ENCODE peak calls at places on chromosomes 11 and 22, in ten cellular contexts. Z is lower lobe of right lung, U is tibial artery, A is fibroblast of lung, S is cardiac muscle cell, M is IMR-90, G is tibial nerve, R is A549, K is ovary, Y is uterus. T is an unnamed sample. For H3K4me1, the result is how much of the 10 kb centered on the place peaks cover.

GRCh38 chr11:86990520-86990919 is 35.3 kb upstream of the FZD4 start:
- DNase-seq in Y (no peak), Z (no peak), K (no peak), M (peak), R (peak), U (no peak), G (no peak), S (peak), A (peak), T (no peak)

GRCh38 chr11:45671246-45672171 is 6.1 kb upstream of the CHST1 start:
- DNase-seq in K (no peak), Y (no peak), G (no peak), R (no peak), A (no peak), M (no peak), Z (no peak), S (no peak), U (no peak), T (no peak)

GRCh38 chr22:46008836-46009596 is 32.1 kb upstream of the WNT7B start:
- DNase-seq in A (no peak), K (peak), M (no peak), G (no peak), Z (peak), R (no peak), U (no peak), S (no peak), Y (peak), T (no peak)

GRCh38 chr11:59273008-59273841 is 60.5 kb upstream of the MPEG1 start:
- DNase-seq in U (no peak), K (no peak), M (no peak), A (no peak), S (no peak), R (no peak), Y (no peak), Z (no peak), G (no peak), T (no peak)

GRCh38 chr11:77252555-77253270 is 48.8 kb downstream of the GDPD4 start:
- DNase-seq in R (no peak), S (no peak), Y (no peak), Z (no peak), M (no peak), G (no peak), U (no peak), K (no peak), A (no peak), T (no peak)

GRCh38 chr11:31903225-31904074 is 92.3 kb upstream of the PAX6 start:
- DNase-seq in G (peak), R (no peak), K (no peak), Y (no peak), U (no peak), Z (no peak), S (peak), M (no peak), A (no peak), T (peak)

GRCh38 chr11:118622376-118623290 is 15.2 kb downstream of the PHLDB1 start:
- DNase-seq in U (no peak), Y (peak), G (no peak), M (peak), S (peak), A (peak), K (peak), Z (peak), R (peak), T (peak)

GRCh38 chr11:24321229-24321628 is 175.6 kb upstream of the LUZP2 start:
- DNase-seq in Z (no peak), S (peak), G (no peak), U (no peak), K (no peak), Y (no peak), A (no peak), M (no peak), R (no peak), T (peak)

GRCh38 chr22:26857169-26857568 is 199.8 kb downstream of the MIAT start:
- DNase-seq in G (no peak), A (no peak), R (no peak), M (no peak), S (no peak), Y (no peak), Z (no peak), U (no peak), K (no peak), T (no peak)

GRCh38 chr11:62010935-62011528 is 43.6 kb upstream of the FTH1 start:
- DNase-seq in M (no peak), G (no peak), R (no peak), A (no peak), Y (no peak), U (no peak), Z (no peak), K (no peak), S (no peak), T (no peak)

GRCh38 chr11:26580929-26581328 is 8.9 kb upstream of the MUC15 start:
- DNase-seq in A (peak), K (no peak), R (peak), Z (no peak), Y (no peak), S (no peak), M (no peak), U (no peak), G (no peak), T (no peak)

GRCh38 chr11:28619870-28620540 is 511.8 kb downstream of the METTL15 start:
- DNase-seq in U (no peak), Y (no peak), K (no peak), M (peak), Z (no peak), A (peak), R (peak), G (no peak), S (no peak), T (no peak)

GRCh38 chr11:124311677-124312076 is 2.1 kb downstream of the OR8D1 start:
- DNase-seq in U (no peak), R (no peak), G (no peak), M (no peak), Y (no peak), S (no peak), Z (no peak), K (no peak), A (no peak), T (no peak)

GRCh38 chr11:73192272-73192671 is 25.8 kb upstream of the P2RY2 start:
- DNase-seq in R (no peak), A (no peak), Z (peak), U (no peak), G (no peak), Y (no peak), M (no peak), S (no peak), K (peak), T (no peak)

GRCh38 chr11:9169595-9170295 is 78.3 kb upstream of the SCUBE2 start:
- DNase-seq in M (peak), K (no peak), R (peak), S (no peak), G (no peak), U (no peak), Y (no peak), A (no peak), Z (no peak), T (no peak)

GRCh38 chr11:35163209-35163608 is 24.2 kb downstream of the CD44 start:
- DNase-seq in M (no peak), R (peak), Z (no peak), G (no peak), U (no peak), Y (no peak), A (no peak), K (no peak), S (no peak), T (no peak)

GRCh38 chr22:30516731-30517130 is 11.2 kb upstream of the SEC14L4 start:
- DNase-seq in R (no peak), K (no peak), G (no peak), U (no peak), S (no peak), Z (no peak), M (no peak), Y (no peak), A (no peak), T (no peak)

GRCh38 chr11:11946180-11946579 is 62.2 kb downstream of the DKK3 start:
- DNase-seq in R (no peak), K (no peak), M (peak), U (no peak), G (no peak), Y (no peak), S (no peak), Z (no peak), A (no peak), T (no peak)

GRCh38 chr22:44577391-44578114 is 79.5 kb upstream of the RTL6 start:
- DNase-seq in Y (no peak), A (no peak), Z (peak), G (no peak), S (no peak), K (no peak), R (no peak), M (no peak), U (no peak), T (no peak)

GRCh38 chr11:68974421-68975194 is 6.2 kb downstream of the MRGPRD start:
- DNase-seq in R (peak), M (peak), U (no peak), Y (no peak), G (no peak), A (peak), K (no peak), Z (peak), S (no peak), T (no peak)

GRCh38 chr22:29555065-29555644 is 1.6 kb upstream of the THOC5 start:
- DNase-seq in A (peak), G (peak), Y (no peak), R (no peak), M (peak), Z (no peak), U (no peak), S (no peak), K (peak), T (no peak)

GRCh38 chr11:21625982-21626381 is 566.9 kb upstream of the ANO5 start:
- DNase-seq in G (peak), Y (no peak), R (no peak), M (no peak), Z (no peak), A (no peak), U (peak), K (no peak), S (no peak), T (no peak)

GRCh38 chr11:120178441-120179070 is 32.3 kb upstream of the OAF start:
- DNase-seq in G (peak), R (no peak), A (no peak), Y (peak), K (no peak), U (no peak), S (no peak), Z (no peak), M (peak), T (no peak)

GRCh38 chr11:69278091-69278867 is 15.7 kb upstream of the MYEOV start:
- DNase-seq in A (no peak), G (no peak), M (no peak), Y (no peak), U (no peak), R (peak), S (peak), K (no peak), Z (peak), T (no peak)

GRCh38 chr22:32562916-32563315 is 88.3 kb downstream of the FBXO7 start:
- DNase-seq in G (no peak), Y (no peak), U (no peak), S (no peak), A (no peak), M (no peak), Z (no peak), R (no peak), K (no peak), T (no peak)

GRCh38 chr22:32325416-32325801 is 32.3 kb upstream of the RFPL3 start:
- DNase-seq in R (no peak), K (peak), S (peak), Z (no peak), M (no peak), U (no peak), G (no peak), A (no peak), Y (no peak), T (no peak)

DNA sequence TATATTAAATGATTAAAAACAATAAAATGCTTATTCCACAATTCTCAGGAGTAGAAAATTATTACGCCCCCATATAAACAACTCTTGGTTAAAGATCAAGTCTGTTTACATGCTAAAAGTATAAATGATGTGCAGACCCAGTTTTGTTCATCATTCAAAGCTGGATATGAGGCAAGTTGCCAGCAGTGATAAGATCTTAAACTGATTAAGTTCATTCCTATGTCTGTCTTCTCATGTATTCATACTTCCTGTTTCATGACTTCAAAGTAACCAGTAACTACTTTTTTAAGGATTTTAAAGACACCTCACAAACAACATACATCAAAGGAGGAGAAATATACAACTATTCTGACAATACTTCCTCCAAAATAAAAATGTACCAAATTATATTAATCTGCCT is 55.0 kb upstream of the ARHGAP32 start:
- DNase-seq in Y (no peak), G (no peak), K (no peak), S (no peak), Z (no peak), A (no peak), M (peak), U (no peak), R (peak), T (no peak)
- H3K4me1 ChIP-seq in Y (under half), G (under half), K (under half), S (under half), Z (under half), A (under half), M (under half), U (under half), R (half or more), T (under half)

DNA sequence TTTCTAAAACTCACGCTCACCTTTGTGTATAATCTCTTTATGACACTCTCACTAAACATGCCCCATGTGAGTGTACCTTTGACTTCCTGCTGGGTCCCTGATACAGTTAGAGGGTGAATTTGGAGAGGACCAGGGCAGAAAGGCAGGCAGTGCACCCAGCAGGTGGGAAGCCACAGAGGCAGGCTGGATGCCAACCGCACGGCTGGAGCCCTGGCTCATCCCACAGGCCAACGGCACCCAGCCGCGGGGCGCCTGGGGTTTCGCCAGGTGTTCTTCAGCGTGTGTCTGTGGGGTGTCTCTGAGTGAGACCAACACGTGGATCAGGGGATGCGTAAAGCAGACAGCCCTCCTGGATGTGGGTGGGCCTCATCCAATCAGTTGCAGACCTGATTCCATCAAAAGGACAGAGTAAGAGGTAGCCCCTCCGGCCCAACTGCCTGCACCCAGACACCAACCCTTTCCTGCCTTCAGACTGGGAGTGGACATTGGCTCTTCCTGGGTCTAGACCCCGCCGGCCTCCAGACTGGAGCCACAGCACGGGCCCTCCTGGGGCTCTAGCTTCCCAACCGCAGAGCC is 51.6 kb downstream of the DHCR7 start:
- DNase-seq in Z (no peak), Y (no peak), S (no peak), K (no peak), G (no peak), R (no peak), A (no peak), U (no peak), M (no peak), T (no peak)
- H3K27ac ChIP-seq in Z (no peak), Y (no peak), S (no peak), K (no peak), G (no peak), R (no peak), A (no peak), U (no peak), M (no peak), T (no peak)

GRCh38 chr22:37635157-37635556 is 4.3 kb upstream of the SH3BP1 start:
- DNase-seq in M (no peak), S (no peak), Y (no peak), A (no peak), U (no peak), R (no peak), Z (no peak), G (no peak), K (no peak), T (no peak)

GRCh38 chr22:37633693-37634504 is 5.6 kb upstream of the SH3BP1 start:
- DNase-seq in K (peak), S (peak), G (peak), R (no peak), A (peak), Y (peak), U (peak), Z (peak), M (peak), T (peak)

GRCh38 chr22:37636186-37636948 is 3.1 kb upstream of the SH3BP1 start:
- DNase-seq in R (no peak), G (no peak), Z (no peak), A (peak), U (no peak), Y (no peak), K (no peak), S (no peak), M (peak), T (no peak)

GRCh38 chr22:37633082-37633692 is 6.3 kb upstream of the SH3BP1 start:
- DNase-seq in U (no peak), M (no peak), Y (no peak), A (no peak), K (no peak), Z (no peak), S (no peak), G (no peak), R (no peak), T (no peak)

GRCh38 chr22:37634505-37635002 is 4.9 kb upstream of the SH3BP1 start:
- DNase-seq in S (no peak), G (no peak), M (no peak), R (no peak), A (no peak), U (no peak), Z (no peak), K (no peak), Y (no peak), T (peak)
- TF ChIP-seq CTCF in S (peak), G (peak), M (peak), R (no peak), A (peak), U (peak), Z (no peak), K (no peak), Y (no peak), T (no peak)

GRCh38 chr11:57777969-57778317 is 16.3 kb downstream of the CTNND1 start:
- DNase-seq in G (no peak), R (peak), M (no peak), Y (no peak), U (no peak), A (no peak), S (no peak), K (no peak), Z (no peak), T (no peak)
- H3K4me1 ChIP-seq in G (half or more), R (half or more), M (under half), Y (under half), U (half or more), A (under half), S (half or more), K (half or more), Z (half or more), T (half or more)

GRCh38 chr11:65403607-65404121 is 17.2 kb downstream of the FRMD8 start:
- DNase-seq in A (no peak), U (no peak), Z (no peak), M (no peak), K (no peak), Y (no peak), S (no peak), R (no peak), G (no peak), T (no peak)
- H3K27ac ChIP-seq in A (no peak), U (no peak), Z (peak), M (no peak), K (no peak), Y (no peak), S (no peak), R (no peak), G (peak), T (peak)

GRCh38 chr11:105219269-105219668 is 79.7 kb upstream of the CARD18 start:
- DNase-seq in M (no peak), K (no peak), A (no peak), R (no peak), G (no peak), Y (no peak), S (no peak), U (no peak), Z (no peak), T (no peak)
- TF ChIP-seq CTCF in M (no peak), K (no peak), A (no peak), R (no peak), G (no peak), Y (no peak), S (no peak), U (no peak), Z (no peak), T (no peak)

T was measured in heart right ventricle.